ENCODE peak calls at places on chromosomes 7 and 10, in five cellular contexts. L is A549, R is HepG2, T is GM12878, C is H1. W is an unnamed sample.

GRCh38 chr7:91050677-91051076 is 213.6 kb upstream of the FZD1 start:
- DNase-seq in L (no peak), R (no peak), T (no peak), C (no peak), W (no peak)

GRCh38 chr10:36172054-36172531 is 530.0 kb upstream of the FZD8 start:
- DNase-seq in L (no peak), R (no peak), T (no peak), C (no peak), W (no peak)

GRCh38 chr7:55965805-55966421 is 1.5 kb downstream of the NIPSNAP2 start:
- DNase-seq in L (no peak), R (peak; percentile 54), T (no peak), C (no peak), W (no peak)

GRCh38 chr10:70648427-70648826 is 23.9 kb upstream of the ADAMTS14 start:
- DNase-seq in L (no peak), R (peak; percentile 61), T (no peak), C (no peak), W (peak; percentile 63)

GRCh38 chr7:121515651-121516401 is 119.7 kb upstream of the FAM3C start:
- DNase-seq in L (no peak), R (no peak), T (no peak), C (no peak), W (no peak)

GRCh38 chr7:16504019-16504418 is 22.6 kb upstream of the LRRC72 start:
- DNase-seq in L (no peak), R (no peak), T (no peak), C (no peak), W (no peak)

GRCh38 chr7:107318523-107319160 is 149.8 kb downstream of the HBP1 start:
- DNase-seq in L (no peak), R (no peak), T (no peak), C (no peak), W (peak; percentile 80)

GRCh38 chr10:104488046-104488832 is 134.6 kb downstream of the CFAP58 start:
- DNase-seq in L (no peak), R (no peak), T (no peak), C (no peak), W (no peak)

GRCh38 chr10:92265687-92266258 is 25.1 kb downstream of the CPEB3 start:
- DNase-seq in L (no peak), R (no peak), T (no peak), C (no peak), W (no peak)

GRCh38 chr10:104323085-104323484 is 15.2 kb downstream of the ITPRIP start:
- DNase-seq in L (no peak), R (no peak), T (no peak), C (no peak), W (no peak)

GRCh38 chr7:44965937-44966730 is 12.7 kb downstream of the MYO1G start:
- DNase-seq in L (no peak), R (no peak), T (no peak), C (no peak), W (no peak)

GRCh38 chr10:10138685-10139084 is 879.0 kb upstream of the CELF2 start:
- DNase-seq in L (no peak), R (no peak), T (no peak), C (no peak), W (no peak)

GRCh38 chr10:89706011-89706410 is 4.6 kb downstream of the KIF20B start:
- DNase-seq in L (no peak), R (no peak), T (no peak), C (no peak), W (no peak)

GRCh38 chr7:102236592-102237287 is 49.9 kb upstream of the SH2B2 start:
- DNase-seq in L (peak; percentile 87), R (peak; percentile 46), T (no peak), C (peak; percentile 86), W (peak; percentile 86)

GRCh38 chr7:154886591-154886990 is 116.3 kb downstream of the PAXIP1 start:
- DNase-seq in L (no peak), R (no peak), T (no peak), C (no peak), W (no peak)

GRCh38 chr7:131057015-131057518 is 270.6 kb upstream of the MKLN1 start:
- DNase-seq in L (no peak), R (peak; percentile 89), T (no peak), C (no peak), W (no peak)

GRCh38 chr10:127849896-127850295 is 42.8 kb downstream of the CLRN3 start:
- DNase-seq in L (no peak), R (no peak), T (no peak), C (no peak), W (no peak)

GRCh38 chr7:138000081-138000701 is 1.7 kb downstream of the CREB3L2 start:
- DNase-seq in L (no peak), R (peak; percentile 66), T (no peak), C (no peak), W (peak; percentile 58)

GRCh38 chr7:84123903-84124573 is 70.6 kb downstream of the SEMA3A start:
- DNase-seq in L (no peak), R (peak; percentile 2), T (no peak), C (no peak), W (no peak)

GRCh38 chr10:13624630-13625029 is 37.9 kb downstream of the PRPF18 start:
- DNase-seq in L (no peak), R (no peak), T (no peak), C (no peak), W (no peak)

DNA sequence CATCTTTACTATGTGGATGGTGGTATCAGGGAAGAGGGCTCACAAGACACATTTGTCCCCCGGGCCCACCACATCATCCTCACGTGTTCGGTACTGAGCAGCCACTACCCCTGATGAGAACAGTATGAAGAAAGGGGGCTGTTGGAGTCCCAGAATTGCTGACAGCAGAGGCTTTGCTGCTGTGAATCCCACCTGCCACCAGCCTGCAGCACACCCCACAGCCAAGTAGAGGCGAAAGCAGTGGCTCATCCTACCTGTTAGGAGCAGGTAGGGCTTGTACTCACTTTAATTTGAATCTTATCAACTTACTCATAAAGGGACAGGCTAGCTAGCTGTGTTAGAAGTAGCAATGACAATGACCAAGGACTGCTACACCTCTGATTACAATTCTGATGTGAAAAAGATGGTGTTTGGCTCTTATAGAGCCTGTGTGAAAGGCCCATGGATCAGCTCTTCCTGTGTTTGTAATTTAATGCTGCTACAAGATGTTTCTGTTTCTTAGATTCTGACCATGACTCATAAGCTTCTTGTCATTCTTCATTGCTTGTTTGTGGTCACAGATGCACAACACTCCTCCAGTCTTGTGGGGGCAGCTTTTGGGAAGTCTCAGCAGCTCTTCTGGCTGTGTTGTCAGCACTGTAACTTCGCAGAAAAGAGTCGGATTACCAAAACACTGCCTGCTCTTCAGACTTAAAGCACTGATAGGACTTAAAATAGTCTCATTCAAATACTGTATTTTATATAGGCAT is 9.1 kb upstream of the CSGALNACT2 start:
- DNase-seq in L (no peak), R (no peak), T (no peak), C (peak; percentile 27), W (peak; percentile 64)
- TF ChIP-seq KDM1A in L (no peak), R (no peak), T (no peak), C (no peak), W (peak; percentile 58)

GRCh38 chr10:43692051-43692825 is 43.6 kb upstream of the ZNF32 start:
- DNase-seq in L (no peak), R (no peak), T (no peak), C (no peak), W (no peak)
- TF ChIP-seq KDM1A in L (no peak), R (no peak), T (no peak), C (no peak), W (no peak)

GRCh38 chr10:121490906-121491519 is 107.2 kb downstream of the FGFR2 start:
- DNase-seq in L (no peak), R (no peak), T (no peak), C (no peak), W (no peak)
- TF ChIP-seq KDM1A in L (no peak), R (no peak), T (no peak), C (no peak), W (no peak)

GRCh38 chr10:77771450-77771849 is 133.8 kb upstream of the KCNMA1 start:
- DNase-seq in L (no peak), R (no peak), T (no peak), C (no peak), W (no peak)
- TF ChIP-seq KDM1A in L (no peak), R (no peak), T (no peak), C (no peak), W (no peak)

GRCh38 chr10:19874791-19875190 is 58.6 kb downstream of the PLXDC2 start:
- DNase-seq in L (no peak), R (no peak), T (no peak), C (no peak), W (no peak)
- TF ChIP-seq KDM1A in L (no peak), R (no peak), T (no peak), C (no peak), W (no peak)

GRCh38 chr10:125999694-126000093 is 103.3 kb downstream of the FANK1 start:
- DNase-seq in L (no peak), R (no peak), T (no peak), C (no peak), W (no peak)
- TF ChIP-seq KDM1A in L (no peak), R (no peak), T (no peak), C (no peak), W (no peak)

GRCh38 chr10:122368502-122369254 is 5.8 kb upstream of the PLEKHA1 start:
- DNase-seq in L (no peak), R (no peak), T (no peak), C (no peak), W (no peak)

GRCh38 chr10:122362621-122363020 is 11.9 kb upstream of the PLEKHA1 start:
- DNase-seq in L (no peak), R (no peak), T (no peak), C (peak; percentile 23), W (no peak)

GRCh38 chr10:122362031-122362592 is 12.4 kb upstream of the PLEKHA1 start:
- DNase-seq in L (no peak), R (no peak), T (no peak), C (no peak), W (no peak)

GRCh38 chr10:122363311-122363710 is 11.2 kb upstream of the PLEKHA1 start:
- DNase-seq in L (no peak), R (no peak), T (no peak), C (no peak), W (no peak)

GRCh38 chr10:122363722-122364463 is 10.6 kb upstream of the PLEKHA1 start:
- DNase-seq in L (no peak), R (no peak), T (no peak), C (peak; percentile 20), W (no peak)
- TF ChIP-seq KDM1A in L (no peak), R (no peak), T (no peak), C (no peak), W (no peak)

GRCh38 chr10:99924451-99924850 is 85.3 kb downstream of the DNMBP start:
- DNase-seq in L (no peak), R (no peak), T (no peak), C (no peak), W (no peak)
- TF ChIP-seq KDM1A in L (no peak), R (no peak), T (no peak), C (no peak), W (no peak)

GRCh38 chr7:43208189-43208588 is 95.7 kb downstream of the HECW1 start:
- DNase-seq in L (no peak), R (no peak), T (no peak), C (no peak), W (no peak)

GRCh38 chr7:43205171-43205795 is 92.8 kb downstream of the HECW1 start:
- DNase-seq in L (no peak), R (no peak), T (no peak), C (no peak), W (no peak)

GRCh38 chr7:43201912-43202311 is 89.5 kb downstream of the HECW1 start:
- DNase-seq in L (no peak), R (no peak), T (no peak), C (no peak), W (no peak)

GRCh38 chr7:43199761-43200160 is 87.3 kb downstream of the HECW1 start:
- DNase-seq in L (no peak), R (no peak), T (no peak), C (no peak), W (no peak)

GRCh38 chr7:43204081-43204480 is 91.6 kb downstream of the HECW1 start:
- DNase-seq in L (no peak), R (no peak), T (no peak), C (no peak), W (no peak)
- TF ChIP-seq KDM1A in L (no peak), R (no peak), T (no peak), C (no peak), W (no peak)